ENCODE peak calls at places on chromosome 3, in eight cellular contexts. B, X, U, Z, G, T, Q and D are unnamed samples. For H3K4me1, the result is how much of the 10 kb centered on the place peaks cover.

GRCh38 chr3:42880601-42881451 is 5.1 kb upstream of the CYP8B1 start:
- DNase-seq in Q (peak), G (peak), U (peak), T (peak), X (peak), Z (peak), B (peak), D (peak)

GRCh38 chr3:88195951-88196434 is 46.2 kb downstream of the C3orf38 start:
- DNase-seq in Q (no peak), Z (no peak), X (no peak), U (no peak), G (no peak), B (no peak), T (no peak), D (no peak)

GRCh38 chr3:181699171-181699903 is 12.4 kb upstream of the SOX2 start:
- DNase-seq in Q (no peak), U (peak), X (peak), Z (no peak), G (no peak), B (no peak), T (no peak), D (no peak)

GRCh38 chr3:190064112-190064511 is 56.6 kb downstream of the P3H2 start:
- DNase-seq in X (no peak), U (no peak), B (peak), Z (peak), Q (no peak), G (no peak), T (no peak), D (no peak)

GRCh38 chr3:15924914-15925313 is 127.1 kb upstream of the ANKRD28 start:
- DNase-seq in X (no peak), G (no peak), Z (no peak), T (no peak), B (no peak), Q (no peak), U (no peak), D (no peak)

GRCh38 chr3:25449857-25450256 is 21.8 kb downstream of the RARB start:
- DNase-seq in U (no peak), T (no peak), B (no peak), Z (no peak), G (no peak), X (no peak), Q (no peak), D (no peak)

GRCh38 chr3:195255176-195255500 is 15.8 kb downstream of the XXYLT1 start:
- DNase-seq in Q (no peak), U (no peak), G (no peak), X (no peak), B (no peak), Z (no peak), T (no peak), D (peak)

GRCh38 chr3:128493221-128494151 is 485 bp upstream of the GATA2 start:
- DNase-seq in Q (no peak), U (no peak), Z (no peak), T (peak), B (no peak), X (peak), G (peak), D (peak)

GRCh38 chr3:183918178-183918577 is 33.5 kb upstream of the PARL start:
- DNase-seq in U (no peak), T (no peak), X (no peak), Z (no peak), G (no peak), B (no peak), Q (no peak), D (no peak)

GRCh38 chr3:188026191-188026968 is 127.6 kb upstream of the LPP start:
- DNase-seq in G (no peak), U (no peak), B (no peak), Q (no peak), X (no peak), T (no peak), Z (no peak), D (no peak)

GRCh38 chr3:143472731-143473523 is 353.4 kb downstream of the CHST2 start:
- DNase-seq in U (no peak), G (no peak), B (no peak), Z (no peak), Q (no peak), T (no peak), X (no peak), D (no peak)

GRCh38 chr3:59644479-59645075 is 594.8 kb upstream of the CFAP20DC start:
- DNase-seq in B (no peak), U (no peak), Z (no peak), Q (no peak), G (no peak), T (no peak), X (no peak), D (no peak)

GRCh38 chr3:143585720-143586456 is 262.4 kb downstream of the SLC9A9 start:
- DNase-seq in G (no peak), U (no peak), T (no peak), B (no peak), X (no peak), Q (peak), Z (no peak), D (no peak)

GRCh38 chr3:40623567-40623966 is 98.8 kb downstream of the ZNF621 start:
- DNase-seq in U (no peak), G (no peak), X (no peak), T (peak), Q (peak), Z (no peak), B (no peak), D (no peak)
- TF ChIP-seq POLR2AphosphoS5 in U (no peak), G (peak), X (no peak), T (peak), Q (no peak), Z (no peak), B (no peak), D (no peak)

DNA sequence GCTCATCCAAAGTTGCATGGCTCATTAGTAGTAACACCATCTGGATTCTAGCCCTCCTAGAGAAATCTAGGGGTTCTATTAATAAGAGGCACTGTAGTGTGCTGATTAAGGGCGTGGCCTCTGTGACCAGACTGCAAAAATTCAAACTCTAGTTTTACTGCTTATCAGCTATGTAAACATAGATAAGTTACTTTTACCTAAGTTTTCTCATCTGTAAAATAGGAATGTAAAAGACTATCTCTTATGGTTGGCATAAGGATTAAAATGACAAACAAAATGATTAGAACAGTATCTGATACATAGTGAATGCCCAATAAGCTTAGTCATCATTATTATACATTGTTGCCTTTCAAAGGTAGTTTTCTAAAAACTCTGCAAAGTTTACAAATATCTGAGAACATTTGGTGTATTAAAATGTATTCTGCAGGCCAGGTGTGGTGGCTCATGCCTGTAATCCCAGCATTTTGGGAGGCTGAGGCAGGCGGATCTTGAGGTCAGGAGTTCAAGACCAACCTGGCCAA is 4.5 kb downstream of the PTX3 start:
- DNase-seq in B (no peak), Z (no peak), G (no peak), U (no peak), T (no peak), Q (no peak), X (no peak), D (no peak)
- H3K4me1 ChIP-seq in B (under half), Z (under half), G (under half), U (under half), T (under half), Q (under half), X (under half), D (under half)

GRCh38 chr3:155745795-155746550 is 1.1 kb upstream of the PLCH1 start:
- DNase-seq in B (peak), Z (no peak), U (peak), G (no peak), Q (no peak), X (peak), T (peak), D (no peak)
- TF ChIP-seq POLR2AphosphoS5 in B (peak), Z (no peak), U (peak), G (no peak), Q (no peak), X (no peak), T (no peak), D (no peak)

GRCh38 chr3:152209060-152209459 is 59.7 kb upstream of the MBNL1 start:
- DNase-seq in G (no peak), Z (no peak), T (no peak), X (no peak), U (no peak), B (no peak), Q (no peak), D (no peak)
- H3K4me1 ChIP-seq in G (under half), Z (under half), T (under half), X (under half), U (under half), B (under half), Q (under half), D (under half)

GRCh38 chr3:150460484-150460883 is 52.4 kb downstream of the TSC22D2 start:
- DNase-seq in Q (no peak), T (no peak), B (no peak), U (no peak), Z (no peak), G (no peak), X (no peak), D (no peak)

GRCh38 chr3:150464684-150465083 is 56.6 kb downstream of the TSC22D2 start:
- DNase-seq in X (no peak), G (no peak), B (no peak), T (no peak), Z (no peak), U (no peak), Q (no peak), D (no peak)

GRCh38 chr3:150461399-150461798 is 53.3 kb downstream of the TSC22D2 start:
- DNase-seq in Q (no peak), T (no peak), Z (no peak), B (no peak), X (no peak), G (no peak), U (no peak), D (no peak)

GRCh38 chr3:150457996-150458395 is 49.9 kb downstream of the TSC22D2 start:
- DNase-seq in X (no peak), Q (no peak), U (no peak), T (no peak), G (no peak), B (no peak), Z (no peak), D (no peak)

GRCh38 chr3:150462108-150462507 is 54.0 kb downstream of the TSC22D2 start:
- DNase-seq in Z (no peak), X (no peak), G (no peak), B (no peak), T (no peak), Q (no peak), U (no peak), D (no peak)
- TF ChIP-seq POLR2AphosphoS5 in Z (no peak), X (no peak), G (no peak), B (no peak), T (no peak), Q (no peak), U (no peak), D (no peak)

DNA sequence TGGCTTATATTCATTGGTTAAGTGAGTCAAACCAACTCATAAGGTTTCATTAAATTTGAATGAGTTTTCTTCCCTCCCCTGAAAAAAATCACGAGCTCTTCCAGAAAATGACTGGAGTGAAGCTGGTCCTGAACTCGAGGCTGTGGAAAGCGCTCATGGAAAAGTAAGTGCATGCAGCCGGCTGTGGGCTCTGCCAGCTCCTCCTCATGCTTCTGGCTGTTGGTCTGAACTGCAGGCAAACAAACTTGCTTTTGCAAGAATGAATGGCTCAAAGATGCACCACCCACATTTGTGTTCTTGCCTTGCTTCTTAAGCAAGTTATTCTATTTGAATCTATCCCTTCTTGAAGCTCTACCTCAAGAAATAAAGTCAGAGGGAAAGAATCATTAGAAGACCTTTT is 6.2 kb downstream of the ETV5 start:
- DNase-seq in T (no peak), B (no peak), U (no peak), X (no peak), Q (no peak), Z (no peak), G (no peak), D (no peak)
- H3K4me1 ChIP-seq in T (under half), B (half or more), U (under half), X (under half), Q (under half), Z (under half), G (half or more), D (under half)

GRCh38 chr3:113274425-113274824 is 63.1 kb downstream of the BOC start:
- DNase-seq in Q (no peak), Z (no peak), G (no peak), T (no peak), X (no peak), B (no peak), U (no peak), D (peak)

GRCh38 chr3:113277414-113277813 is 66.1 kb downstream of the BOC start:
- DNase-seq in Z (no peak), T (no peak), U (no peak), B (no peak), Q (peak), X (no peak), G (no peak), D (no peak)

GRCh38 chr3:113274959-113275556 is 63.7 kb downstream of the BOC start:
- DNase-seq in X (no peak), Z (peak), U (no peak), G (no peak), Q (no peak), B (no peak), T (no peak), D (peak)

GRCh38 chr3:113276581-113277080 is 65.3 kb downstream of the BOC start:
- DNase-seq in T (no peak), Q (no peak), G (no peak), U (no peak), B (no peak), Z (no peak), X (no peak), D (no peak)

DNA sequence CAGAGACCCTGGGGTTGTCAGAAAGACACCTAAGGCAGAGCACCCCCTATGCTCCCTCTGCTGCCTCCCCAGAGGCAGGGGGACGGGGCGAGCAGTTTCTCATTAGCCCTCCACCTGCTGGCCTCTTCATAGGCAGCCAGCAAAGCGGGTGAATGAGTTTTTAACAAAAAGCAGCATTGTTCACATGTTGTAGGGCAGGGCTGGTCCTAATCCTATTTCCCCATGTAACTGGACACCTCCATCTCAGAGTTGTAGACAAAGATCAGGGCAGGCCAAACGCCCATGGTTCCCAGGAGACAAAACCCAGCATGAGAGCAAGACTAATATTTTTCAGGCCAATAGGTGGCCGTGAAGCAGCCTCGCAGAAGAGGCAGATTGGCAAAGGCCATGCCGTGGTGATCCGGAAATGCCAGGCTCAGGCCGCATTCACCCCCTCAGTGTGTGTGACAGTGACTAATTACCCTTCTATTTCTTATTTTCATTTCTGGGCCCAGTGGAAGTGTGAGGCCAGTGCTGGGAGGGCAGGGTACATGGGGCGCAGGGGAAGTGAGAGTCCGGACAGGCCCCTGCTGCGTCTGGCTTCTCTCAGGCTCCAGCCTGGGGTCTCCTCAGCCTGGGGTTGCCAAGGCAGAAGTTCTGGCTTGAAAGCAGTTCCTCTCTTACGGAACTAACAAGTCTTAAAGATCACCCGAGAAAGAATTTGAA is 64.7 kb downstream of the BOC start:
- DNase-seq in G (no peak), B (no peak), Z (peak), X (no peak), T (no peak), Q (peak), U (peak), D (peak)
- TF ChIP-seq POLR2AphosphoS5 in G (no peak), B (no peak), Z (peak), X (no peak), T (no peak), Q (no peak), U (no peak), D (peak)

GRCh38 chr3:129602730-129603560 is 3.5 kb downstream of the PLXND1 start:
- DNase-seq in B (no peak), T (no peak), Q (no peak), U (peak), G (peak), X (no peak), Z (no peak), D (peak)
- H3K4me1 ChIP-seq in B (under half), T (half or more), Q (under half), U (under half), G (half or more), X (under half), Z (under half), D (half or more)

GRCh38 chr3:12222765-12223485 is 64.2 kb upstream of the TIMP4 start:
- DNase-seq in B (no peak), U (no peak), T (no peak), Q (no peak), G (no peak), Z (peak), X (no peak), D (no peak)
- TF ChIP-seq POLR2AphosphoS5 in B (no peak), U (no peak), T (no peak), Q (no peak), G (no peak), Z (peak), X (no peak), D (no peak)